ENCODE peak calls at places on chromosomes 1 and 21, in four cellular contexts. One of them, this sample, is unnamed.

GRCh38 chr1:205276334-205277065 is 45.0 kb downstream of the NUAK2 start:
- DNase-seq in EH: no peak
- DNase-seq in type B pancreatic cell: no peak
- DNase-seq in kidney tubule cell: peak; percentile 60
- DNase-seq in this sample: no peak

GRCh38 chr1:201488817-201489581 is 17.9 kb downstream of the CSRP1 start:
- DNase-seq in type B pancreatic cell: no peak
- DNase-seq in EH: peak; percentile 99
- DNase-seq in kidney tubule cell: peak; percentile 89
- DNase-seq in this sample: no peak

GRCh38 chr1:220040028-220040596 is 6.2 kb downstream of the EPRS1 start:
- DNase-seq in kidney tubule cell: no peak
- DNase-seq in EH: no peak
- DNase-seq in type B pancreatic cell: no peak
- DNase-seq in this sample: no peak

GRCh38 chr1:37807555-37808368 is at the start of the genes C1orf122 and YRDC:
- DNase-seq in type B pancreatic cell: peak; percentile 94
- DNase-seq in kidney tubule cell: peak; percentile 94
- DNase-seq in EH: peak; percentile 93
- DNase-seq in this sample: peak; percentile 96

GRCh38 chr1:17919525-17920439 is 164.6 kb downstream of the ACTL8 start:
- DNase-seq in type B pancreatic cell: no peak
- DNase-seq in EH: peak; percentile 62
- DNase-seq in kidney tubule cell: peak; percentile 35
- DNase-seq in this sample: peak; percentile 54

GRCh38 chr1:10189659-10190058 is 20.7 kb upstream of the KIF1B start:
- DNase-seq in type B pancreatic cell: no peak
- DNase-seq in kidney tubule cell: no peak
- DNase-seq in EH: no peak
- DNase-seq in this sample: no peak

GRCh38 chr1:39753132-39754025 is 14.7 kb downstream of the PPIE start:
- DNase-seq in type B pancreatic cell: peak; percentile 58
- DNase-seq in EH: no peak
- DNase-seq in kidney tubule cell: no peak
- DNase-seq in this sample: peak; percentile 17

GRCh38 chr1:185412385-185413074 is 95.5 kb upstream of the IVNS1ABP start:
- DNase-seq in kidney tubule cell: no peak
- DNase-seq in type B pancreatic cell: no peak
- DNase-seq in EH: no peak
- DNase-seq in this sample: no peak

GRCh38 chr1:32426489-32427255 is 32.4 kb upstream of the BSDC1 start:
- DNase-seq in EH: peak; percentile 30
- DNase-seq in type B pancreatic cell: no peak
- DNase-seq in kidney tubule cell: peak; percentile 30
- DNase-seq in this sample: no peak

GRCh38 chr1:39154553-39155361 is 49.7 kb upstream of the MACF1 start:
- DNase-seq in kidney tubule cell: peak; percentile 92
- DNase-seq in type B pancreatic cell: no peak
- DNase-seq in EH: peak; percentile 92
- DNase-seq in this sample: peak; percentile 77

GRCh38 chr21:45308211-45309068 is 20.7 kb upstream of the POFUT2 start:
- DNase-seq in kidney tubule cell: no peak
- DNase-seq in type B pancreatic cell: no peak
- DNase-seq in EH: peak; percentile 78
- DNase-seq in this sample: no peak

GRCh38 chr1:54397090-54397591 is 9.1 kb downstream of the SSBP3 start:
- DNase-seq in type B pancreatic cell: no peak
- DNase-seq in EH: no peak
- DNase-seq in kidney tubule cell: no peak
- DNase-seq in this sample: no peak

GRCh38 chr21:30164796-30165195 is 1.8 kb downstream of the CLDN17 start:
- DNase-seq in kidney tubule cell: no peak
- DNase-seq in EH: no peak
- DNase-seq in type B pancreatic cell: no peak
- DNase-seq in this sample: no peak